ENCODE peak calls at places on chromosome 11, in six cellular contexts. J is K562, L is HepG2, X is SK-N-SH, O is GM12878, M is H1. R is an unnamed sample.

GRCh38 chr11:70796601-70797000 is 398.3 kb downstream of the CTTN start:
- DNase-seq in J (peak; percentile 37), M (no peak), X (no peak), L (no peak), O (no peak), R (peak; percentile 18)

GRCh38 chr11:26187639-26188038 is 144.3 kb upstream of the ANO3 start:
- DNase-seq in L (peak; percentile 62), M (no peak), X (no peak), J (no peak), O (no peak), R (no peak)

GRCh38 chr11:23226331-23226909 is 366.1 kb upstream of the CCDC179 start:
- DNase-seq in J (no peak), M (no peak), L (no peak), O (no peak), X (no peak), R (no peak)

GRCh38 chr11:125593113-125593761 is 585 bp downstream of the STT3A start:
- DNase-seq in O (no peak), X (no peak), L (peak; percentile 60), M (no peak), J (peak; percentile 66), R (peak; percentile 16)

GRCh38 chr11:122843281-122844150 is 5.2 kb downstream of the CRTAM start:
- DNase-seq in X (no peak), O (no peak), J (no peak), M (no peak), L (peak; percentile 81), R (no peak)

GRCh38 chr11:28107331-28107725 is 628 bp downstream of the KIF18A start:
- DNase-seq in X (peak; percentile 18), O (peak; percentile 21), M (no peak), J (peak; percentile 61), L (peak; percentile 12), R (no peak)

GRCh38 chr11:9014826-9015225 is 11.0 kb upstream of the NRIP3 start:
- DNase-seq in M (no peak), J (no peak), L (no peak), X (no peak), O (no peak), R (no peak)

GRCh38 chr11:43825217-43825816 is 55.3 kb upstream of the ALKBH3 start:
- DNase-seq in X (peak; percentile 46), J (peak; percentile 56), L (peak; percentile 8), M (no peak), O (no peak), R (peak; percentile 31)

DNA sequence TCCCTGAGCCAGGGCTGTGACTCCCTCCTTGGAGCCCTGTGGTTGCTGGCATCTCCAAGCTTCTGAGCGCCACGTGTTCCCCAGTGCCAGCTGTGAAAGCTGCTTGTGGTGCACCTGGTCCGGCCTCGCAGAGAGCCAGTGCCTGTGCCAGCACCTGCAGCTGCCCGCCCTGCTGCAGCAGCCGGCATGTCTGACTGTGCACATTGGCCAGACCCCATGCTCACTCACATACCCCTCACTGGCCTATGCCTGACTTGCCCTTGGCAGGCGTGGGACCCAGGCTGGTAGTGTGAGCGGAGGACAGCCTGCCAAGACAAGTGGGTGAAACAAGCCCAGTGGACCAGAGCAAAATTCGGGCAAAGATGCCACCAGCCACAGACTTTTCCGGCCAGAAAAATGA is 9.8 kb downstream of the MRPL48 start:
- DNase-seq in O (no peak), M (no peak), L (no peak), X (no peak), J (no peak), R (no peak)
- TF ChIP-seq RAD21 in O (no peak), M (no peak), L (no peak), X (no peak), J (no peak), R (no peak)

DNA sequence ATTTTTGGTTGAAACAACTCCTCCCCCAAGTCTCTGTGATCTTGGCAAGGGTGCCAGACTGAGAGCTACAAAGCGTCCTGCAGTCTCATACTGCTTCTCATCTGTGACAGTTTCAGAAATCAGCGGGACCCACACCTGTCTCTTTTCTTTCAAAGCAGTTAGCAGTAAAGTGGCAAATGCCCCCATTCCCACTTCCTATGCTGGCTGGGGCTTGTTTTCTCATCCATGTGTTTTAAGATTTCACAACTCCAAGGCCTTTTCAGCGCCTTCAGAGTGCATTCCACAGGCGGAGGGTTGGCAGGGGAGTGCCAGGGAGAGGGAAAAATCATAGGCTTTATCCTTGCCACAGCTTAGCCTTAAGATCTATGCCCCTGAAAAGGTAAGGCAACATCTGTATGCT is 493.5 kb downstream of the OPCML start:
- DNase-seq in O (no peak), J (no peak), M (no peak), X (no peak), L (no peak), R (no peak)
- TF ChIP-seq JUND in O (no peak), J (no peak), M (no peak), X (no peak), L (no peak), R (no peak)

GRCh38 chr11:71927813-71928738 is at the start of gene XNDC1N:
- DNase-seq in L (peak; percentile 89), X (peak; percentile 82), M (no peak), J (peak; percentile 90), O (no peak), R (peak; percentile 86)
- TF ChIP-seq POLR2AphosphoS5 in L (peak; percentile 23), X (peak; percentile 38), M (peak; percentile 70), J (peak; percentile 50), O (peak; percentile 27), R (no peak)

DNA sequence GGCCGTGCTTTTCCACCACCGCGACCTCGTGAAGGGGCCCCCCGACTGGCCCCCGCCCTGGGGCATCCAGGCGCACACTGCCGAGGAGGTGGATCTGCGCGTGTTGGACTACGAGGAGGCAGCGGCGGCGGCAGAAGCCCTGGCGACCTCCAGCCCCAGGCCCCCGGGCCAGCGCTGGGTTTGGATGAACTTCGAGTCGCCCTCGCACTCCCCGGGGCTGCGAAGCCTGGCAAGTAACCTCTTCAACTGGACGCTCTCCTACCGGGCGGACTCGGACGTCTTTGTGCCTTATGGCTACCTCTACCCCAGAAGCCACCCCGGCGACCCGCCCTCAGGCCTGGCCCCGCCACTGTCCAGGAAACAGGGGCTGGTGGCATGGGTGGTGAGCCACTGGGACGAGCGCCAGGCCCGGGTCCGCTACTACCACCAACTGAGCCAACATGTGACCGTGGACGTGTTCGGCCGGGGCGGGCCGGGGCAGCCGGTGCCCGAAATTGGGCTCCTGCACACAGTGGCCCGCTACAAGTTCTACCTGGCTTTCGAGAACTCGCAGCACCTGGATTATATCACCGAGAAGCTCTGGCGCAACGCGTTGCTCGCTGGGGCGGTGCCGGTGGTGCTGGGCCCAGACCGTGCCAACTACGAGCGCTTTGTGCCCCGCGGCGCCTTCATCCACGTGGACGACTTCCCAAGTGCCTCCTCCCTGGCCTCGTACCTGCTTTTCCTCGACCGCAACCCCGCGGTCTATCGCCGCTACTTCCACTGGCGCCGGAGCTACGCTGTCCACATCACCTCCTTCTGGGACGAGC is 1.3 kb downstream of the FUT4 start:
- DNase-seq in O (no peak), L (no peak), M (no peak), J (no peak), X (no peak), R (no peak)
- TF ChIP-seq RAD21 in O (no peak), L (no peak), M (no peak), J (no peak), X (no peak), R (no peak)

GRCh38 chr11:69501891-69502860 is 20.7 kb downstream of the LINC01488 start:
- DNase-seq in J (no peak), M (no peak), L (no peak), O (no peak), X (peak; percentile 40), R (no peak)
- TF ChIP-seq JUND in J (no peak), M (no peak), L (no peak), O (no peak), X (no peak), R (no peak)

DNA sequence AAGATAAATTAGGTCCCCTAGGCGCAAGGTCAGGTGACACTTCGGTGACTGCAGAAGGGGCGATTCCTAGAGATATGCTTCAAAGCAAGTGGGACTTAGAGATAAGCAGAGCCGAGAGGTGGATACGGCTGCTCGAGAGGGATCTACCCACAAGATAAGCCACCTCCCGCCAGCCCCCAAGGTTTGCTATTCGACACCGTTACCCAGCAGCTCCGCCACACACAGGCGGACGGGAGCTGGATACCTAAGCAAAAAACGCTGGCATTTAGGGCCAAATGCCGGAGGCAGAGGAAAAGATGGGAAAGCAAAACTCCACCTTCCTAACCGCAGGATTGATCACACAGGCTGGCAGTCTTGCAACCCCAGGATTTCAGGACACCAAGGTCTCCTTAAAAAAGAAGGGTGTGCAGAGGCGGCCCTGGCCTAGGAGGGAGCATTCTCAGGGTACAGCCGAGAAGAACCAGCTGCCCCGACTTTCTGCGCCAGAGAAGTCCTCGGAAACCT is 709 bp downstream of the FTH1 start:
- DNase-seq in X (peak; percentile 45), M (no peak), J (peak; percentile 93), L (no peak), O (no peak), R (no peak)
- TF ChIP-seq POLR2AphosphoS5 in X (peak; percentile 11), M (peak; percentile 23), J (peak; percentile 93), L (no peak), O (peak; percentile 80), R (peak; percentile 58)

GRCh38 chr11:62055970-62056369 is 67.8 kb upstream of the INCENP start:
- DNase-seq in L (no peak), M (no peak), J (no peak), X (no peak), O (no peak), R (no peak)
- TF ChIP-seq RAD21 in L (no peak), M (no peak), J (no peak), X (no peak), O (no peak), R (no peak)

GRCh38 chr11:111439905-111440304 is 60.8 kb upstream of the POU2AF1 start:
- DNase-seq in M (no peak), O (no peak), L (no peak), X (no peak), J (no peak), R (no peak)

GRCh38 chr11:111440416-111441205 is 61.5 kb upstream of the POU2AF1 start:
- DNase-seq in X (no peak), L (no peak), J (no peak), M (no peak), O (no peak), R (no peak)

GRCh38 chr11:111443640-111444039 is 64.6 kb upstream of the POU2AF1 start:
- DNase-seq in L (no peak), M (no peak), X (no peak), O (no peak), J (no peak), R (no peak)

GRCh38 chr11:111443032-111443431 is 64.0 kb upstream of the POU2AF1 start:
- DNase-seq in X (no peak), M (no peak), J (no peak), O (no peak), L (no peak), R (no peak)

DNA sequence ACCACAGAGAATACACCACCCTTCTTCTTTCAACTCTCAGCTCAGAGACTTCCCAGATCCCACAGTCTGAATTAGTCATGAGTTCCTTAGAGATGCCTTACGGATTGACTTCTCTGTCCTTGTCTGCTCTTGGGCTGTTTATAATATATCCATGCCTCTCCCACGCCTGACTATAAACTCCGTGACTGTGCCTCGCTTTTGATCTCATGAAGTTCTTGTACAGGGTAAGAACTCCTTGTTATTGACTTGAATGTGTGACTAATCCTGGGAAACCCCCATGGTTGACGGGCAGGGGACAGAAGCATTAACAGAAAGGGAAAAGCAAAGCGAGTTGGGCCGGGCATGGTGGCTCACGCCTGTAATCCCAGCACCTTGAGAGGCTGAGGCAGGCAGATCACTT is 62.4 kb upstream of the POU2AF1 start:
- DNase-seq in M (no peak), O (no peak), X (no peak), L (no peak), J (no peak), R (no peak)
- TF ChIP-seq JUND in M (no peak), O (no peak), X (no peak), L (no peak), J (no peak), R (no peak)

R was measured in HCT116.